ENCODE peak calls at places on chromosomes 6 and 20, in four cellular contexts. W, B, A and U are unnamed samples.

GRCh38 chr6:10463491-10464481 is 48.9 kb upstream of the TFAP2A start:
- DNase-seq in A (no peak), W (no peak), B (no peak), U (no peak)

GRCh38 chr6:131966443-131966842 is 15.3 kb upstream of the CCN2 start:
- DNase-seq in A (no peak), W (no peak), B (no peak), U (no peak)

GRCh38 chr6:24694198-24694597 is 24.8 kb downstream of the C6orf62 start:
- DNase-seq in B (no peak), A (no peak), W (no peak), U (no peak)

GRCh38 chr20:24475356-24475755 is 5.9 kb downstream of the SYNDIG1 start:
- DNase-seq in W (no peak), B (no peak), A (no peak), U (no peak)

GRCh38 chr6:166672624-166673165 is 45.6 kb upstream of the RPS6KA2 start:
- DNase-seq in B (no peak), A (no peak), W (no peak), U (peak)

GRCh38 chr6:21740719-21741118 is 147.2 kb downstream of the SOX4 start:
- DNase-seq in W (no peak), A (no peak), B (no peak), U (no peak)

GRCh38 chr6:158853072-158853871 is 34.1 kb upstream of the EZR start:
- DNase-seq in B (peak), A (peak), W (peak), U (no peak)

GRCh38 chr6:44253307-44254101 is 3.8 kb downstream of the SLC35B2 start:
- DNase-seq in B (peak), W (no peak), A (no peak), U (no peak)

GRCh38 chr6:153058291-153058690 is 55.8 kb upstream of the MTRF1L start:
- DNase-seq in B (no peak), W (no peak), A (no peak), U (no peak)

GRCh38 chr20:43942661-43943285 is 28.1 kb downstream of the TOX2 start:
- DNase-seq in W (no peak), A (no peak), B (no peak), U (no peak)
- TF ChIP-seq TCF12 in W (peak), A (no peak), B (no peak), U (peak)

GRCh38 chr6:141359953-141360352 is 772.8 kb upstream of the GJE1 start:
- DNase-seq in W (no peak), B (no peak), A (no peak), U (no peak)

GRCh38 chr6:141351721-141352120 is 781.0 kb upstream of the GJE1 start:
- DNase-seq in W (no peak), A (no peak), B (no peak), U (no peak)

GRCh38 chr6:141349710-141350109 is 783.0 kb upstream of the GJE1 start:
- DNase-seq in W (no peak), A (no peak), B (no peak), U (no peak)

GRCh38 chr6:141354191-141354950 is 778.4 kb upstream of the GJE1 start:
- DNase-seq in B (no peak), W (no peak), A (peak), U (no peak)
- TF ChIP-seq TAF1 in B (no peak), W (no peak), A (no peak), U (no peak)

GRCh38 chr20:61569836-61570235 is 317.8 kb downstream of the CDH4 start:
- DNase-seq in W (no peak), B (no peak), A (no peak), U (no peak)

GRCh38 chr20:61571221-61571620 is 319.2 kb downstream of the CDH4 start:
- DNase-seq in W (no peak), A (no peak), B (no peak), U (no peak)

GRCh38 chr20:61572312-61572711 is 320.3 kb downstream of the CDH4 start:
- DNase-seq in A (no peak), B (no peak), W (no peak), U (no peak)

GRCh38 chr20:61572789-61573188 is 320.7 kb downstream of the CDH4 start:
- DNase-seq in A (no peak), W (no peak), B (no peak), U (no peak)

GRCh38 chr20:61570796-61571195 is 318.7 kb downstream of the CDH4 start:
- DNase-seq in W (no peak), B (no peak), A (no peak), U (no peak)
- TF ChIP-seq TCF12 in W (no peak), B (no peak), A (no peak), U (no peak)

GRCh38 chr6:155473741-155474140 is 18.1 kb upstream of the NOX3 start:
- DNase-seq in A (no peak), B (no peak), W (no peak), U (no peak)

GRCh38 chr6:155472886-155473285 is 17.2 kb upstream of the NOX3 start:
- DNase-seq in A (no peak), W (no peak), B (no peak), U (no peak)
- TF ChIP-seq TAF1 in A (no peak), W (no peak), B (no peak), U (no peak)

DNA sequence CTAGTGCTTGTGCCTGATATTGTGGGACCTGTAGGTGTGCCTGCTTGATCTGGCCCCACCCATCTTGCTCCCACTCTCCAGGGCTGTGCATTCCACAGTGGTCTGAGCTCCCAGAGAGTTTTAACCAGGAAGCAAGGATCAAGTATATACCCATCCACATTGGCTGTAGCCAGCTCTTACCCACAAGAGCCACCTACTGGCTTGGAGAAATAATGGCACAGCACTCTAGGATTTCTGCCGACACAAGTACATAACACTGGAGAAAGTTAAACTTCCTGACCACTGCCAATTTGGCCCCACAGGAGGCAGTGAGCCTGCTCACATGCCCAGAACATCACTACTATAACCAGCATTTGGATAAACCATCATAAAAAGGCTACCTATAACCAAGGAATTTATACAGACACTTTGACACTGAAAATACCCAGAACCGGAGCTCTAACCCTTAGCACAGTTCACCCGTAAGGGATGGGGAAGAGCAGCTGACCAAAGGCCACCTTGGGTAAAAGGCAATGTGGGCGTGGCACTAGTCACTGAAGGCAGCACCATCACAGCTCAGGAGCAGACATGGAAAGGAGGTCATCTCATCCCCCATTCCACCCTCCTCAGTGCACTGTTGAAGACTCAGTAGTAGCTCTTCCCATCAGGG is 440.4 kb downstream of the BTBD3 start:
- DNase-seq in B (no peak), W (no peak), A (no peak), U (no peak)
- TF ChIP-seq TCF12 in B (no peak), W (no peak), A (no peak), U (no peak)

DNA sequence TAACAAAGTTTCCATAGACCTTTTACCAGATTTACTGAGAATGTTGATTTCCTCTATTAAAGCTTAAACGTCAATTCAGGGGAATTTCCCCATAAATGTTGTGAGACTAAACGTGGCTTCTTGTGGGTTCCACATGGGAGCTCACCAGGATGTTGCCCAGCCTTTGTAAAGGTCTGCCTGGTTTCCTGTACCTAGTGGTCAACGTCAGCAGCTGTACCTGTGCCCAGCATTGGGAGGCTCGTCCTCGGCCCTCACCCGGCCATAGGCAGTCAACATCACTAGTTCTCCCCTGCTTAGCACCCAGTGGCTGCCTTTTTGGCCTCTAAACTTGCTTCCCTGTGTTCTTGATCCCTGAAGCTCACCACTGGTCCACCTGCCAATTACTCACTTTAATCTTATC is 22.1 kb upstream of the CD83 start:
- DNase-seq in B (no peak), W (no peak), A (no peak), U (no peak)
- TF ChIP-seq TAF1 in B (no peak), W (no peak), A (no peak), U (no peak)

GRCh38 chr6:77778527-77778926 is 125.7 kb downstream of the MEI4 start:
- DNase-seq in B (no peak), W (no peak), A (no peak), U (no peak)

GRCh38 chr6:77774457-77774856 is 121.6 kb downstream of the MEI4 start:
- DNase-seq in B (no peak), A (no peak), W (no peak), U (no peak)

GRCh38 chr6:77773157-77773822 is 120.5 kb downstream of the MEI4 start:
- DNase-seq in W (no peak), B (no peak), A (no peak), U (no peak)
- TF ChIP-seq TCF12 in W (no peak), B (no peak), A (no peak), U (no peak)